ENCODE peak calls at places on chromosome 14, in six cellular contexts. I, E, W, H, C and B are unnamed samples.

GRCh38 chr14:64688801-64689200 is 15.4 kb upstream of the PLEKHG3 start:
- DNase-seq in I (no peak), E (no peak), W (no peak), H (no peak), C (no peak), B (no peak)

GRCh38 chr14:101599234-101599885 is 38.1 kb downstream of the DIO3 start:
- DNase-seq in I (no peak), E (peak), W (no peak), H (no peak), C (no peak), B (no peak)

GRCh38 chr14:54786191-54786755 is 116.4 kb downstream of the GCH1 start:
- DNase-seq in I (no peak), E (no peak), W (peak), H (no peak), C (no peak), B (no peak)

GRCh38 chr14:98507269-98507668 is 764.7 kb downstream of the BCL11B start:
- DNase-seq in I (no peak), E (no peak), W (no peak), H (no peak), C (no peak), B (no peak)

GRCh38 chr14:61296707-61297502 is 15.8 kb upstream of the TMEM30B start:
- DNase-seq in I (no peak), E (no peak), W (peak), H (peak), C (peak), B (no peak)

GRCh38 chr14:65132855-65133254 is 30.5 kb upstream of the MAX start:
- DNase-seq in I (no peak), E (no peak), W (no peak), H (no peak), C (no peak), B (no peak)

GRCh38 chr14:78598046-78598652 is 428.0 kb downstream of the NRXN3 start:
- DNase-seq in I (peak), E (peak), W (peak), H (peak), C (peak), B (peak)

GRCh38 chr14:69129264-69129880 is 23.5 kb downstream of the DCAF5 start:
- DNase-seq in I (peak), E (peak), W (peak), H (peak), C (peak), B (peak)

GRCh38 chr14:96351986-96352385 is 11.2 kb downstream of the ATG2B start:
- DNase-seq in I (no peak), E (no peak), W (no peak), H (peak), C (no peak), B (no peak)

GRCh38 chr14:72075649-72076334 is 143.6 kb downstream of the RGS6 start:
- DNase-seq in I (no peak), E (no peak), W (no peak), H (no peak), C (no peak), B (no peak)

GRCh38 chr14:104536942-104537612 is 42.5 kb upstream of the C14orf180 start:
- DNase-seq in I (no peak), E (no peak), W (no peak), H (peak), C (no peak), B (peak)

GRCh38 chr14:46250113-46250703 is 401.4 kb downstream of the RPL10L start:
- DNase-seq in I (no peak), E (no peak), W (no peak), H (peak), C (peak), B (no peak)

GRCh38 chr14:69242311-69243224 is 17.4 kb upstream of the GALNT16 start:
- DNase-seq in I (no peak), E (peak), W (peak), H (peak), C (peak), B (peak)

GRCh38 chr14:78399316-78399889 is 229.2 kb downstream of the NRXN3 start:
- DNase-seq in I (no peak), E (no peak), W (no peak), H (peak), C (peak), B (no peak)

GRCh38 chr14:61385002-61385685 is 63.8 kb downstream of the PRKCH start:
- DNase-seq in I (no peak), E (no peak), W (no peak), H (no peak), C (no peak), B (no peak)

GRCh38 chr14:93926209-93926872 is 803 bp upstream of the FAM181A start:
- DNase-seq in I (peak), E (peak), W (no peak), H (no peak), C (no peak), B (no peak)

GRCh38 chr14:60753264-60754126 is 18.9 kb downstream of the MNAT1 start:
- DNase-seq in I (no peak), E (no peak), W (peak), H (peak), C (no peak), B (no peak)

GRCh38 chr14:30940886-30941285 is 66.5 kb downstream of the COCH start:
- DNase-seq in I (no peak), E (no peak), W (no peak), H (no peak), C (no peak), B (no peak)

GRCh38 chr14:65840786-65841185 is 428.3 kb downstream of the FUT8 start:
- DNase-seq in I (no peak), E (no peak), W (no peak), H (peak), C (peak), B (peak)

GRCh38 chr14:55458800-55459577 is 18.6 kb upstream of the TBPL2 start:
- DNase-seq in I (no peak), E (no peak), W (no peak), H (peak), C (no peak), B (peak)

GRCh38 chr14:106551265-106551664 is 1024.9 kb downstream of the TMEM121 start:
- DNase-seq in I (no peak), E (no peak), W (no peak), H (no peak), C (no peak), B (no peak)

GRCh38 chr14:29545714-29546113 is 381.9 kb downstream of the PRKD1 start:
- DNase-seq in I (no peak), E (no peak), W (no peak), H (no peak), C (no peak), B (no peak)

GRCh38 chr14:100031506-100032281 is 33.5 kb upstream of the EVL start:
- DNase-seq in I (no peak), E (peak), W (no peak), H (peak), C (peak), B (peak)

GRCh38 chr14:32225378-32225920 is 22.4 kb upstream of the RNU6-8 start:
- DNase-seq in I (no peak), E (no peak), W (no peak), H (no peak), C (no peak), B (no peak)

GRCh38 chr14:23070262-23071129 is 13.2 kb upstream of the CDH24 start:
- DNase-seq in I (no peak), E (no peak), W (no peak), H (no peak), C (no peak), B (no peak)

GRCh38 chr14:72583316-72584272 is 310.3 kb downstream of the DPF3 start:
- DNase-seq in I (no peak), E (no peak), W (no peak), H (peak), C (no peak), B (no peak)

GRCh38 chr14:76708028-76708427 is 53.2 kb upstream of the VASH1 start:
- DNase-seq in I (no peak), E (no peak), W (no peak), H (no peak), C (no peak), B (no peak)

GRCh38 chr14:85281921-85282320 is 248.0 kb upstream of the FLRT2 start:
- DNase-seq in I (no peak), E (no peak), W (no peak), H (peak), C (no peak), B (no peak)

GRCh38 chr14:99360774-99361595 is 89.0 kb upstream of the BCL11B start:
- DNase-seq in I (no peak), E (no peak), W (no peak), H (no peak), C (no peak), B (no peak)

GRCh38 chr14:52844262-52845060 is 53.1 kb upstream of the GNPNAT1 start:
- DNase-seq in I (no peak), E (no peak), W (no peak), H (no peak), C (no peak), B (no peak)

GRCh38 chr14:52360831-52361230 is 46.7 kb downstream of the PTGER2 start:
- DNase-seq in I (no peak), E (no peak), W (no peak), H (peak), C (no peak), B (no peak)

GRCh38 chr14:93033983-93034670 is 81.6 kb downstream of the ITPK1 start:
- DNase-seq in I (peak), E (no peak), W (peak), H (no peak), C (no peak), B (peak)

GRCh38 chr14:91417983-91418386 is 365 bp upstream of the CCDC88C start:
- DNase-seq in I (peak), E (no peak), W (peak), H (peak), C (no peak), B (peak)

GRCh38 chr14:65599375-65599774 is 186.8 kb downstream of the FUT8 start:
- DNase-seq in I (no peak), E (no peak), W (no peak), H (peak), C (no peak), B (peak)

GRCh38 chr14:20143911-20144310 is 5.3 kb downstream of the OR4N5 start:
- DNase-seq in I (no peak), E (no peak), W (no peak), H (no peak), C (no peak), B (no peak)

GRCh38 chr14:96501383-96501745 is 818 bp upstream of the PAPOLA start:
- DNase-seq in I (no peak), E (no peak), W (peak), H (no peak), C (no peak), B (no peak)

GRCh38 chr14:96215845-96216244 is 11.2 kb downstream of the BDKRB2 start:
- DNase-seq in I (no peak), E (no peak), W (no peak), H (no peak), C (no peak), B (no peak)

GRCh38 chr14:22877000-22877501 is 5.5 kb downstream of the LRP10 start:
- DNase-seq in I (no peak), E (no peak), W (no peak), H (no peak), C (no peak), B (no peak)